ENCODE peak calls at places on chromosome 16, in ten cellular contexts. M is HFFc6, Z is WTC11, U is Calu3, O is epithelial cell of esophagus, S is heart right ventricle, I is type B pancreatic cell, P is lower lobe of right lung, F is natural killer cell, R is neural progenitor cell. Y is an unnamed sample.

GRCh38 chr16:49901711-49902110 is 45.8 kb upstream of the ZNF423 start:
- DNase-seq in M (no peak), Z (no peak), U (no peak), O (no peak), S (no peak), I (no peak), P (no peak), F (no peak), R (no peak), Y (no peak)

GRCh38 chr16:68166264-68166663 is 69.7 kb downstream of the ESRP2 start:
- DNase-seq in M (no peak), Z (no peak), U (no peak), O (no peak), S (no peak), I (no peak), P (no peak), F (no peak), R (no peak), Y (no peak)

GRCh38 chr16:17685445-17685844 is 214.7 kb upstream of the XYLT1 start:
- DNase-seq in M (no peak), Z (no peak), U (no peak), O (no peak), S (no peak), I (no peak), P (no peak), F (no peak), R (no peak), Y (no peak)

GRCh38 chr16:58119509-58119845 is 9.7 kb downstream of the CFAP20 start:
- DNase-seq in M (no peak), Z (no peak), U (no peak), O (no peak), S (no peak), I (no peak), P (no peak), F (no peak), R (no peak), Y (no peak)

GRCh38 chr16:79286646-79287423 is 313.7 kb downstream of the MAF start:
- DNase-seq in M (no peak), Z (peak), U (no peak), O (no peak), S (peak), I (no peak), P (peak), F (no peak), R (peak), Y (no peak)

GRCh38 chr16:79269211-79269863 is 331.2 kb downstream of the MAF start:
- DNase-seq in M (no peak), Z (no peak), U (no peak), O (no peak), S (no peak), I (no peak), P (no peak), F (no peak), R (no peak), Y (no peak)

GRCh38 chr16:86429663-86430062 is 80.7 kb upstream of the FOXF1 start:
- DNase-seq in M (no peak), Z (no peak), U (no peak), O (no peak), S (no peak), I (no peak), P (no peak), F (no peak), R (no peak), Y (no peak)

GRCh38 chr16:48999508-48999907 is 282.1 kb downstream of the CBLN1 start:
- DNase-seq in M (no peak), Z (no peak), U (no peak), O (no peak), S (no peak), I (peak), P (no peak), F (no peak), R (no peak), Y (peak)

GRCh38 chr16:25034916-25035315 is 19.7 kb upstream of the ARHGAP17 start:
- DNase-seq in M (no peak), Z (no peak), U (no peak), O (no peak), S (no peak), I (no peak), P (no peak), F (no peak), R (no peak), Y (no peak)

GRCh38 chr16:68459457-68459856 is 11.1 kb upstream of the SMPD3 start:
- DNase-seq in M (no peak), Z (no peak), U (no peak), O (no peak), S (no peak), I (no peak), P (no peak), F (no peak), R (no peak), Y (no peak)

GRCh38 chr16:62225675-62226074 is 189.4 kb upstream of the CDH8 start:
- DNase-seq in M (no peak), Z (peak), U (no peak), O (peak), S (peak), I (no peak), P (peak), F (no peak), R (peak), Y (no peak)

GRCh38 chr16:11121909-11122692 is 133.9 kb downstream of the SOCS1 start:
- DNase-seq in M (no peak), Z (no peak), U (no peak), O (no peak), S (no peak), I (no peak), P (no peak), F (no peak), R (no peak), Y (no peak)

GRCh38 chr16:50121721-50122445 is 31.2 kb upstream of the TENT4B start:
- DNase-seq in M (no peak), Z (no peak), U (no peak), O (no peak), S (no peak), I (no peak), P (no peak), F (no peak), R (peak), Y (no peak)

GRCh38 chr16:67942200-67942509 is 1.8 kb downstream of the LCAT start:
- DNase-seq in M (no peak), Z (peak), U (peak), O (peak), S (no peak), I (no peak), P (no peak), F (no peak), R (peak), Y (no peak)

GRCh38 chr16:2726923-2727322 is 6.9 kb upstream of the PRSS27 start:
- DNase-seq in M (no peak), Z (no peak), U (no peak), O (no peak), S (no peak), I (no peak), P (no peak), F (no peak), R (no peak), Y (no peak)
- TF ChIP-seq CTCF in M (no peak), Z (no peak), U (no peak), O (no peak), S (no peak), I (no peak), P (no peak), F (no peak), R (no peak), Y (no peak)

GRCh38 chr16:10040136-10041080 is 141.8 kb downstream of the GRIN2A start:
- DNase-seq in M (no peak), Z (peak), U (no peak), O (no peak), S (no peak), I (no peak), P (no peak), F (no peak), R (peak), Y (no peak)

GRCh38 chr16:10037771-10038170 is 144.5 kb downstream of the GRIN2A start:
- DNase-seq in M (peak), Z (no peak), U (no peak), O (no peak), S (no peak), I (no peak), P (no peak), F (no peak), R (peak), Y (no peak)

GRCh38 chr16:10036951-10037350 is 145.3 kb downstream of the GRIN2A start:
- DNase-seq in M (no peak), Z (no peak), U (no peak), O (no peak), S (no peak), I (no peak), P (no peak), F (no peak), R (no peak), Y (no peak)

GRCh38 chr16:10045291-10045775 is 136.9 kb downstream of the GRIN2A start:
- DNase-seq in M (no peak), Z (no peak), U (no peak), O (no peak), S (no peak), I (no peak), P (no peak), F (no peak), R (no peak), Y (no peak)

GRCh38 chr16:10039220-10040096 is 142.8 kb downstream of the GRIN2A start:
- DNase-seq in M (no peak), Z (peak), U (no peak), O (peak), S (peak), I (no peak), P (no peak), F (no peak), R (peak), Y (no peak)
- TF ChIP-seq CTCF in M (no peak), Z (no peak), U (no peak), O (no peak), S (peak), I (peak), P (no peak), F (no peak), R (peak), Y (no peak)

GRCh38 chr16:30046178-30046577 is 15.1 kb upstream of the TLCD3B start:
- DNase-seq in M (no peak), Z (no peak), U (no peak), O (no peak), S (no peak), I (no peak), P (no peak), F (no peak), R (no peak), Y (no peak)

GRCh38 chr16:30040221-30040620 is 9.2 kb upstream of the TLCD3B start:
- DNase-seq in M (no peak), Z (no peak), U (no peak), O (no peak), S (no peak), I (no peak), P (no peak), F (no peak), R (no peak), Y (no peak)

GRCh38 chr16:30046588-30046987 is 15.5 kb upstream of the TLCD3B start:
- DNase-seq in M (no peak), Z (no peak), U (no peak), O (no peak), S (no peak), I (no peak), P (no peak), F (no peak), R (no peak), Y (no peak)

GRCh38 chr16:30041841-30042240 is 10.8 kb upstream of the TLCD3B start:
- DNase-seq in M (peak), Z (no peak), U (peak), O (peak), S (no peak), I (no peak), P (no peak), F (no peak), R (no peak), Y (no peak)
- TF ChIP-seq CTCF in M (peak), Z (no peak), U (peak), O (peak), S (peak), I (peak), P (peak), F (peak), R (peak), Y (peak)

GRCh38 chr16:88855176-88855575 is 1.6 kb downstream of the GALNS start:
- DNase-seq in M (no peak), Z (no peak), U (no peak), O (no peak), S (no peak), I (no peak), P (no peak), F (no peak), R (no peak), Y (no peak)

GRCh38 chr16:88855736-88856121 is 1.0 kb downstream of the GALNS start:
- DNase-seq in M (no peak), Z (no peak), U (no peak), O (no peak), S (no peak), I (no peak), P (no peak), F (no peak), R (no peak), Y (no peak)

GRCh38 chr16:88857728-88858339 is 907 bp downstream of the TRAPPC2L start:
- DNase-seq in M (peak), Z (peak), U (peak), O (peak), S (peak), I (no peak), P (peak), F (peak), R (peak), Y (no peak)

GRCh38 chr16:88856828-88857727 is at the start of the genes GALNS and TRAPPC2L:
- DNase-seq in M (peak), Z (peak), U (peak), O (peak), S (peak), I (peak), P (peak), F (peak), R (peak), Y (peak)

DNA sequence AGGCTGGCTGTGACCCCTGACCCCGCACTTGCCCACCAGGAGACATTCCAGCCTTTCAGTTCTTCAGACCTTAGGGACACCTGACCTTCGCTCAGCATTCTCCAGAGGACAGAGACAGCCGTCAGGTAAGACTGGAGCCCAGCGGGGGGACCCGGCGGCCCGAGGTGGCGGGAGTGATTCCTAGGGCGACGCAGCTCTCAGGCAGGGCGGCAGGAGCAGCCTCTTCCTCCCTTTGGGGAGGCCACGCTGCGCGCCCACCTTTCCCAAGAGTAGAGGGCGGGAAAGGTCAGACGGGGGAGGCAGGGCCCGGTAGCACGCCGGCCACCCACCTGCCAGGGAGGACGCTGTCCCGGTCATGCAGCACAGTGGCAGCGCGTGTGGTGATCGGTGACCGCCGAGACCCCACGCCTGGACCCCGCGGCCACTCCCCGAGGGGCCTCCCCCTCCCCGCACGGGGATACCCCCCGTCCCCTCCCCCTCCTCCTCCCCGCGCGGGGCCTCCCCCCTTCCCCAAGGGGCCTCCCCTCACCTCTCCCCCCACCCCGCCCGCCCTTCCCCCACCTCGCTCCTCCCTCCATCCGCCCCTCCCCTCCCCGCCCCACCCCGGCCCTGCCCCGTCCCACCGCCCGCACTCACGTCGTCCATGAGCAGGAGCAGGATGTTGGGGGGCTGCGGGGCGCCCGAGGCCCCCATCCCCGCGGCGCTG is 472 bp downstream of the GALNS start:
- DNase-seq in M (no peak), Z (peak), U (peak), O (no peak), S (peak), I (no peak), P (peak), F (no peak), R (peak), Y (no peak)
- TF ChIP-seq CTCF in M (no peak), Z (no peak), U (no peak), O (no peak), S (no peak), I (no peak), P (no peak), F (no peak), R (no peak), Y (no peak)

GRCh38 chr16:89378947-89379771 is 111.2 kb downstream of the ANKRD11 start:
- DNase-seq in M (no peak), Z (no peak), U (no peak), O (peak), S (no peak), I (no peak), P (no peak), F (no peak), R (no peak), Y (no peak)
- TF ChIP-seq CTCF in M (no peak), Z (no peak), U (no peak), O (peak), S (no peak), I (no peak), P (no peak), F (no peak), R (no peak), Y (no peak)

GRCh38 chr16:1379863-1380174 is 28.1 kb downstream of the GNPTG start:
- DNase-seq in M (no peak), Z (peak), U (peak), O (no peak), S (no peak), I (no peak), P (no peak), F (no peak), R (no peak), Y (no peak)
- TF ChIP-seq CTCF in M (no peak), Z (no peak), U (no peak), O (no peak), S (no peak), I (no peak), P (no peak), F (no peak), R (peak), Y (no peak)

DNA sequence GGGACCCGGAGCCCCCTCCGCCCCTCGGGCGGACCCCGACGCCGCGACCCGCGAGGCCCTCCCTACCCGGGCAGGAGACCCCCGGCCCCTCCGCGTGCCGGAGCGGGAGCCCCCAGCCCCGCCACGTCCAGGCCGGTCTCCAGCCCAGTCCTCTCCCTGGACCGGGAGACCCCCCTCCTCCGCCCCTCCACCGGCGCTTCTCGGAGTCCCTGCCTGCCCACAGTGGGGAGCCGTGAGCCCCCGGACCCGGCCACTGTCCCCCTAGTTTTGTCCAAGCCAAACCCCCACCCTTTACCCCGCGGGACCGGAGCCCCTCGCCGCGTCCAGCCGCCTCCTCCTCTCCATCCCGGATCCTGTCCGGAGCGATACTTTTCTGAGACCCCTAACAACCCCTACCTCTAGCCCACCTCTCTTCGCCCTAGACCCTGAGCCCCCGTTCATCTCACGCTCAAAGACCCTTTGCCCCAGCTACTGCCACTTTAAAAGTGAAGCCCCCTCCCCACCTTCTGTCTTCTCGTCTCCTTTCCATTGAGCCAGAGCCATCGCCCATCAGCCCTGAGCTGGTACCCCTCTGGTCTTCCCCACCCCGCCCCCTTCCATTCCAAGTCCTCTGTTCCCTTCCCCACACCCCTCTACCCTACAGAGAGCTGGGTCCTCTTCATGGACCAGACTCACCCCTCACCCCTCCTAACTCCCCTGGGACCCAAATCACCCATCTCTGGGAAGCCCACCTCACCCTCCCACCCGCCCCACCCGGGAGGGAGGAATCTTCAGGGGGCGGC is 1.0 kb downstream of the NECAB2 start:
- DNase-seq in M (no peak), Z (no peak), U (no peak), O (no peak), S (no peak), I (no peak), P (peak), F (no peak), R (peak), Y (no peak)
- TF ChIP-seq CTCF in M (no peak), Z (no peak), U (no peak), O (no peak), S (no peak), I (no peak), P (no peak), F (no peak), R (no peak), Y (no peak)

GRCh38 chr16:47995354-47995753 is 160.4 kb downstream of the ABCC12 start:
- DNase-seq in M (no peak), Z (peak), U (no peak), O (no peak), S (no peak), I (no peak), P (no peak), F (no peak), R (no peak), Y (peak)
- TF ChIP-seq CTCF in M (peak), Z (no peak), U (no peak), O (peak), S (no peak), I (no peak), P (no peak), F (no peak), R (no peak), Y (no peak)

DNA sequence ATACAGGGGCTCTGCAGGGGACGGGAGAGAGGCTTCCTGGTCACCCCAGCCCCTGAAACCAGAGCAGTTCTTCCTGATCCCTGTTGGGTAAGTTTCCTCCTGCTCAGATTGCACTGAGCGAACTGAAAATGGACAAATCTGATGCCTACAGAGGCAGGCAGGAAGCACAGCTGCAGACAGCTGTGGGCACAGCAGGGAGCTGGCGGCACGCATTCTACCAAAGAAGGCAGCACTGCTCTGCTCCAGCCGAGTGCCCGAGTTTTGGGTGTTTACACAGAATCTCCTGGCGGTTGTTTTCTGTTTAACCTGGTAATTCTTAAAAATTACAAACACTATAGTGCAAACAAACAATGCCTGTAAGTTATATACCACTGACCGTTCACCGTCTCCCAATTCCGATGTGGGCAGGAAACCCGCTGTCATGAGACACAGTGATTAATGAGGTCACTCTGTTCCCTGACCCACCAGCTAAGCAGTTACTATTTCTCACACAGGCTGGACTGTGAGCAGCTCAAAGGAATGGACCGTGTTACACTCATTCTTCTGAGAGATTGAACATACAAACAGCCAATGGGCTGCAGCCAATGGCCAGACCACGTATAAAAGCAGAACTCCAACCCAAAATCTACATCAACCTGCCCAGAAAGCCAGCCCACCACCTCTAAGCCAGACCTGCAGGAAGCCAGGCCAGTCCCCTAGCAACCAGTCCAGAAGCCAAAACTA is 25.5 kb downstream of the NSMCE1 start:
- DNase-seq in M (peak), Z (no peak), U (no peak), O (no peak), S (no peak), I (peak), P (peak), F (no peak), R (peak), Y (no peak)
- TF ChIP-seq CTCF in M (peak), Z (no peak), U (no peak), O (no peak), S (no peak), I (peak), P (no peak), F (no peak), R (no peak), Y (no peak)

GRCh38 chr16:2278272-2278608 is 10.3 kb upstream of the RNPS1 start:
- DNase-seq in M (no peak), Z (peak), U (no peak), O (no peak), S (no peak), I (no peak), P (no peak), F (no peak), R (no peak), Y (no peak)
- TF ChIP-seq CTCF in M (peak), Z (no peak), U (no peak), O (peak), S (no peak), I (peak), P (no peak), F (no peak), R (peak), Y (no peak)

Y was measured in osteocyte.